ENCODE peak calls at places on chromosomes 13 and 19, in five cellular contexts. B is C1 segment of cervical spinal cord, O is lower leg skin, T is HFFc6, S is glomerular endothelial cell. G is an unnamed sample.

GRCh38 chr13:41599619-41600018 is 142.3 kb downstream of the RGCC start:
- DNase-seq in S (no peak), T (no peak), O (no peak), B (no peak), G (no peak)

GRCh38 chr13:109786457-109787134 is at the start of gene IRS2:
- DNase-seq in S (no peak), B (peak), O (peak), T (peak), G (peak)

GRCh38 chr13:75132800-75133695 is 348.9 kb downstream of the TBC1D4 start:
- DNase-seq in B (no peak), S (no peak), O (no peak), T (no peak), G (no peak)

GRCh38 chr13:43044720-43045301 is 21.4 kb downstream of the DNAJC15 start:
- DNase-seq in S (no peak), T (no peak), O (no peak), B (no peak), G (no peak)

GRCh38 chr19:29596885-29597525 is 9.1 kb upstream of the POP4 start:
- DNase-seq in B (no peak), T (peak), O (no peak), S (no peak), G (no peak)

GRCh38 chr19:38721977-38722773 is 22.1 kb downstream of the CAPN12 start:
- DNase-seq in S (no peak), B (peak), O (no peak), T (no peak), G (no peak)

GRCh38 chr13:34352958-34353357 is 535.0 kb downstream of the RFC3 start:
- DNase-seq in O (no peak), B (no peak), T (no peak), S (no peak), G (no peak)

GRCh38 chr13:44719857-44720671 is 143.9 kb upstream of the TSC22D1 start:
- DNase-seq in B (no peak), O (no peak), T (peak), S (no peak), G (no peak)

GRCh38 chr19:50794778-50795664 is 4.8 kb downstream of the ACP4 start:
- DNase-seq in T (no peak), O (no peak), S (no peak), B (no peak), G (peak)

GRCh38 chr13:40798380-40798779 is 9.0 kb downstream of the SLC25A15 start:
- DNase-seq in T (no peak), B (no peak), O (no peak), S (no peak), G (no peak)

GRCh38 chr19:14416743-14417214 is 2.4 kb downstream of the DDX39A start:
- DNase-seq in T (no peak), O (peak), S (no peak), B (no peak), G (no peak)

GRCh38 chr13:46286972-46287371 is 75.2 kb downstream of the LRRC63 start:
- DNase-seq in T (no peak), S (no peak), B (no peak), O (no peak), G (no peak)

GRCh38 chr13:110492299-110493160 is 69.0 kb downstream of the RAB20 start:
- DNase-seq in B (no peak), T (no peak), S (no peak), O (no peak), G (no peak)

GRCh38 chr19:46603195-46603637 is 2.1 kb downstream of the CALM3 start:
- DNase-seq in O (peak), T (no peak), B (no peak), S (no peak), G (peak)

GRCh38 chr19:5130371-5131030 is 161.6 kb downstream of the KDM4B start:
- DNase-seq in B (no peak), O (no peak), T (no peak), S (no peak), G (no peak)

GRCh38 chr13:100158569-100158968 is 69.7 kb downstream of the PCCA start:
- DNase-seq in T (no peak), B (no peak), O (no peak), S (no peak), G (no peak)

GRCh38 chr19:44571830-44572661 is 41.3 kb upstream of the IGSF23 start:
- DNase-seq in O (no peak), S (no peak), T (no peak), B (no peak), G (no peak)

GRCh38 chr13:90430127-90430526 is 917.4 kb upstream of the MIR17HG start:
- DNase-seq in O (no peak), B (no peak), T (no peak), S (no peak), G (no peak)

GRCh38 chr13:109131698-109132257 is 502.4 kb downstream of the MYO16 start:
- DNase-seq in O (no peak), T (no peak), B (no peak), S (no peak), G (no peak)

GRCh38 chr13:24671367-24672117 is 8.7 kb upstream of the ATP12A start:
- DNase-seq in B (no peak), O (peak), S (no peak), T (peak), G (no peak)

GRCh38 chr19:13770013-13770635 is 4.1 kb upstream of the C19orf53 start:
- DNase-seq in T (no peak), O (no peak), B (no peak), S (no peak), G (no peak)

GRCh38 chr13:39144941-39145533 is 106.8 kb downstream of the NHLRC3 start:
- DNase-seq in B (no peak), O (peak), T (peak), S (peak), G (no peak)

GRCh38 chr19:18774107-18774506 is 17.0 kb downstream of the COMP start:
- DNase-seq in S (no peak), T (no peak), B (no peak), O (no peak), G (no peak)

GRCh38 chr13:76329004-76329403 is 557.2 kb downstream of the KCTD12 start:
- DNase-seq in T (no peak), B (no peak), S (no peak), O (no peak), G (no peak)

GRCh38 chr13:113917096-113917495 is 53.2 kb upstream of the GAS6 start:
- DNase-seq in B (no peak), O (peak), T (no peak), S (no peak), G (no peak)

GRCh38 chr19:13055213-13056051 is 47.2 kb downstream of the LYL1 start:
- DNase-seq in B (no peak), S (no peak), O (peak), T (peak), G (peak)

GRCh38 chr19:17765069-17765618 is 13.9 kb downstream of the FCHO1 start:
- DNase-seq in T (no peak), O (peak), S (no peak), B (no peak), G (peak)

GRCh38 chr19:46426506-46427162 is 2.1 kb downstream of the PNMA8C start:
- DNase-seq in O (no peak), B (peak), T (peak), S (no peak), G (peak)

GRCh38 chr13:112733661-112734379 is 44.0 kb downstream of the ATP11A start:
- DNase-seq in S (no peak), B (no peak), O (no peak), T (no peak), G (peak)

GRCh38 chr13:30196025-30196424 is 111.3 kb downstream of the KATNAL1 start:
- DNase-seq in O (no peak), S (no peak), T (peak), B (no peak), G (no peak)

GRCh38 chr19:48735031-48735615 is 5.3 kb downstream of the RASIP1 start:
- DNase-seq in T (no peak), S (no peak), B (no peak), O (no peak), G (no peak)

GRCh38 chr13:31045621-31046081 is 113.2 kb downstream of the TEX26 start:
- DNase-seq in B (no peak), O (peak), S (peak), T (peak), G (peak)

GRCh38 chr19:38252935-38253691 is 3.1 kb downstream of the PPP1R14A start:
- DNase-seq in B (peak), S (no peak), T (no peak), O (no peak), G (no peak)

GRCh38 chr13:112586334-112586733 is 1.6 kb downstream of the TUBGCP3 start:
- DNase-seq in T (no peak), S (no peak), B (no peak), O (no peak), G (no peak)

GRCh38 chr19:48271531-48272151 is 1.8 kb downstream of the ZNF114 start:
- DNase-seq in O (peak), B (peak), S (no peak), T (peak), G (peak)

GRCh38 chr19:33277434-33277833 is 24.9 kb downstream of the CEBPA start:
- DNase-seq in O (no peak), T (no peak), B (no peak), S (no peak), G (no peak)

GRCh38 chr13:29125145-29125933 is 305.2 kb downstream of the MTUS2 start:
- DNase-seq in O (no peak), S (no peak), B (no peak), T (no peak), G (no peak)

GRCh38 chr19:58559275-58560006 is 1.0 kb upstream of the UBE2M start:
- DNase-seq in S (no peak), B (no peak), T (peak), O (peak), G (peak)

GRCh38 chr19:6851359-6851758 is 36.0 kb upstream of the ADGRE1 start:
- DNase-seq in T (no peak), B (no peak), O (no peak), S (no peak), G (no peak)

G was measured in upper lobe of right lung.